ENCODE peak calls at places on chromosomes 5 and 9, in nine cellular contexts. D, O, W, Q, S, N, M, Y and J are unnamed samples.
A peak's percentile ranks its signal among the peaks of the same experiment; 100 is the strongest.

GRCh38 chr9:115939065-115939765 is 214.4 kb upstream of the PAPPA start:
- DNase-seq in D (peak; percentile 78), O (no peak), W (no peak), Q (no peak), S (peak; percentile 74), N (peak; percentile 62), M (no peak), Y (no peak), J (no peak)

GRCh38 chr9:34993502-34994428 is 4.2 kb downstream of the DNAJB5 start:
- DNase-seq in D (peak; percentile 92), O (peak; percentile 95), W (peak; percentile 35), Q (no peak), S (no peak), N (no peak), M (no peak), Y (peak; percentile 49), J (no peak)

GRCh38 chr9:37026085-37026935 is 7.8 kb downstream of the PAX5 start:
- DNase-seq in D (no peak), O (no peak), W (no peak), Q (peak; percentile 6), S (no peak), N (no peak), M (no peak), Y (no peak), J (peak; percentile 41)

GRCh38 chr9:134965851-134966250 is 48.1 kb upstream of the FCN1 start:
- DNase-seq in D (no peak), O (no peak), W (no peak), Q (no peak), S (no peak), N (no peak), M (no peak), Y (no peak), J (no peak)

GRCh38 chr5:111227805-111228204 is 3.6 kb downstream of the CAMK4 start:
- DNase-seq in D (no peak), O (no peak), W (peak; percentile 30), Q (no peak), S (no peak), N (peak; percentile 45), M (no peak), Y (no peak), J (no peak)

GRCh38 chr5:179288809-179289185 is 56.5 kb downstream of the ADAMTS2 start:
- DNase-seq in D (no peak), O (no peak), W (no peak), Q (no peak), S (no peak), N (no peak), M (no peak), Y (no peak), J (no peak)

GRCh38 chr9:35903049-35903448 is 3.0 kb upstream of the HRCT1 start:
- DNase-seq in D (no peak), O (no peak), W (peak; percentile 66), Q (peak; percentile 44), S (peak; percentile 34), N (peak; percentile 68), M (no peak), Y (peak; percentile 75), J (no peak)

GRCh38 chr5:64074533-64074932 is 91.1 kb upstream of the RNF180 start:
- DNase-seq in D (peak; percentile 4), O (no peak), W (no peak), Q (no peak), S (no peak), N (peak; percentile 76), M (no peak), Y (peak; percentile 60), J (peak; percentile 16)

GRCh38 chr5:92956886-92957285 is 624.1 kb downstream of the NR2F1-AS1 start:
- DNase-seq in D (no peak), O (no peak), W (no peak), Q (no peak), S (no peak), N (no peak), M (no peak), Y (no peak), J (no peak)

GRCh38 chr9:135882011-135882410 is 25.3 kb downstream of the CAMSAP1 start:
- DNase-seq in D (no peak), O (peak; percentile 35), W (peak; percentile 13), Q (no peak), S (no peak), N (no peak), M (no peak), Y (no peak), J (no peak)

GRCh38 chr9:123335227-123335985 is 20.6 kb upstream of the CRB2 start:
- DNase-seq in D (peak; percentile 90), O (no peak), W (no peak), Q (no peak), S (peak; percentile 64), N (no peak), M (no peak), Y (no peak), J (no peak)

GRCh38 chr5:132496631-132497487 is 6.3 kb upstream of the IRF1 start:
- DNase-seq in D (peak; percentile 51), O (peak; percentile 94), W (peak; percentile 95), Q (no peak), S (peak; percentile 87), N (peak; percentile 77), M (no peak), Y (peak; percentile 89), J (peak; percentile 64)

GRCh38 chr9:138025417-138025816 is 147.8 kb downstream of the CACNA1B start:
- DNase-seq in D (no peak), O (no peak), W (no peak), Q (no peak), S (no peak), N (no peak), M (no peak), Y (no peak), J (no peak)

GRCh38 chr5:153211052-153211451 is 279.4 kb upstream of the GRIA1 start:
- DNase-seq in D (no peak), O (no peak), W (no peak), Q (no peak), S (no peak), N (no peak), M (no peak), Y (no peak), J (no peak)

GRCh38 chr9:5479994-5480694 is 29.8 kb downstream of the CD274 start:
- DNase-seq in D (no peak), O (no peak), W (no peak), Q (no peak), S (no peak), N (peak; percentile 19), M (no peak), Y (no peak), J (no peak)

GRCh38 chr9:88803551-88804288 is 187.5 kb upstream of the S1PR3 start:
- DNase-seq in D (peak; percentile 65), O (peak; percentile 65), W (no peak), Q (no peak), S (no peak), N (no peak), M (no peak), Y (no peak), J (no peak)

GRCh38 chr5:8842906-8843590 is 702.8 kb downstream of the SEMA5A start:
- DNase-seq in D (no peak), O (no peak), W (no peak), Q (peak; percentile 90), S (peak; percentile 82), N (peak; percentile 61), M (no peak), Y (peak; percentile 39), J (no peak)

GRCh38 chr9:97430316-97430715 is 18.4 kb downstream of the TDRD7 start:
- DNase-seq in D (no peak), O (no peak), W (no peak), Q (no peak), S (no peak), N (no peak), M (no peak), Y (no peak), J (no peak)

GRCh38 chr9:136318111-136318768 is 9.1 kb upstream of the GPSM1 start:
- DNase-seq in D (no peak), O (no peak), W (no peak), Q (no peak), S (no peak), N (no peak), M (no peak), Y (no peak), J (no peak)

GRCh38 chr5:150042459-150042858 is 41.9 kb downstream of the HMGXB3 start:
- DNase-seq in D (no peak), O (no peak), W (no peak), Q (no peak), S (no peak), N (no peak), M (no peak), Y (no peak), J (no peak)

GRCh38 chr5:133843911-133844310 is 124.5 kb downstream of the C5orf15 start:
- DNase-seq in D (no peak), O (no peak), W (no peak), Q (no peak), S (no peak), N (no peak), M (no peak), Y (no peak), J (no peak)

GRCh38 chr9:104858271-104858670 is 69.7 kb downstream of the ABCA1 start:
- DNase-seq in D (no peak), O (no peak), W (no peak), Q (no peak), S (peak; percentile 78), N (no peak), M (no peak), Y (no peak), J (no peak)

GRCh38 chr9:110502842-110503241 is 76.7 kb downstream of the SVEP1 start:
- DNase-seq in D (no peak), O (no peak), W (no peak), Q (no peak), S (no peak), N (no peak), M (no peak), Y (no peak), J (no peak)